ENCODE peak calls at places on chromosomes 12 and 14, in six cellular contexts. R is tibial artery, M is ovary, J is ascending aorta, E is right lobe of liver, N is GM12865. G is an unnamed sample.
A peak's percentile ranks its signal among the peaks of the same experiment; 100 is the strongest.

GRCh38 chr14:97033556-97034081 is 236.4 kb downstream of the VRK1 start:
- DNase-seq in R (no peak), M (no peak), J (no peak), E (no peak), N (no peak), G (no peak)

GRCh38 chr12:56676851-56677601 is 11.1 kb downstream of the PTGES3 start:
- DNase-seq in R (no peak), M (no peak), J (no peak), E (no peak), N (no peak), G (no peak)

GRCh38 chr12:2289525-2289924 is 236.7 kb downstream of the CACNA1C start:
- DNase-seq in R (peak; percentile 16), M (no peak), J (no peak), E (no peak), N (no peak), G (no peak)

GRCh38 chr12:108969622-108970021 is 51.2 kb downstream of the SVOP start:
- DNase-seq in R (no peak), M (no peak), J (no peak), E (no peak), N (no peak), G (no peak)

GRCh38 chr12:129788506-129788905 is 115.3 kb downstream of the TMEM132D start:
- DNase-seq in R (no peak), M (no peak), J (no peak), E (no peak), N (no peak), G (peak; percentile 6)

GRCh38 chr12:96141216-96141944 is 52.8 kb upstream of the ELK3 start:
- DNase-seq in R (no peak), M (no peak), J (no peak), E (no peak), N (no peak), G (peak; percentile 15)

GRCh38 chr14:24159777-24160498 is 1.1 kb upstream of the IRF9 start:
- DNase-seq in R (no peak), M (no peak), J (no peak), E (no peak), N (no peak), G (no peak)

GRCh38 chr12:27014085-27014858 is at the start of gene TM7SF3:
- DNase-seq in R (peak; percentile 94), M (peak; percentile 95), J (peak; percentile 82), E (peak; percentile 97), N (peak; percentile 97), G (peak; percentile 79)

GRCh38 chr14:25032092-25032784 is 17.7 kb downstream of the STXBP6 start:
- DNase-seq in R (no peak), M (no peak), J (no peak), E (no peak), N (peak; percentile 30), G (no peak)

GRCh38 chr14:87999282-87999681 is 5.7 kb upstream of the GPR65 start:
- DNase-seq in R (no peak), M (no peak), J (no peak), E (no peak), N (no peak), G (no peak)

GRCh38 chr12:119544780-119545625 is 48.6 kb upstream of the TMEM233 start:
- DNase-seq in R (peak; percentile 50), M (peak; percentile 56), J (no peak), E (peak; percentile 39), N (peak; percentile 82), G (peak; percentile 77)

GRCh38 chr12:30138483-30138882 is 354.7 kb upstream of the TMTC1 start:
- DNase-seq in R (no peak), M (no peak), J (no peak), E (no peak), N (no peak), G (no peak)

GRCh38 chr14:100692256-100692655 is 34.4 kb upstream of the DLK1 start:
- DNase-seq in R (no peak), M (no peak), J (no peak), E (no peak), N (no peak), G (no peak)

GRCh38 chr14:57266060-57266459 is 2.6 kb downstream of the EXOC5 start:
- DNase-seq in R (no peak), M (no peak), J (no peak), E (no peak), N (no peak), G (peak; percentile 17)

GRCh38 chr14:90676859-90677258 is 139.4 kb downstream of the TTC7B start:
- DNase-seq in R (no peak), M (no peak), J (no peak), E (no peak), N (no peak), G (peak; percentile 18)

GRCh38 chr12:68178184-68178583 is 18.6 kb upstream of the IFNG start:
- DNase-seq in R (no peak), M (no peak), J (no peak), E (no peak), N (no peak), G (no peak)

GRCh38 chr12:48988030-48988649 is 10.0 kb downstream of the WNT1 start:
- DNase-seq in R (no peak), M (peak; percentile 45), J (no peak), E (peak; percentile 65), N (peak; percentile 69), G (no peak)

GRCh38 chr14:34711169-34711568 is 3.2 kb downstream of the CFL2 start:
- DNase-seq in R (no peak), M (no peak), J (no peak), E (no peak), N (peak; percentile 78), G (peak; percentile 94)

GRCh38 chr14:94427016-94427613 is 25.5 kb downstream of the SERPINA11 start:
- DNase-seq in R (no peak), M (no peak), J (no peak), E (no peak), N (no peak), G (no peak)

GRCh38 chr14:78790262-78790661 is 620.1 kb downstream of the NRXN3 start:
- DNase-seq in R (no peak), M (no peak), J (no peak), E (no peak), N (no peak), G (no peak)
- TF ChIP-seq CTCF in R (no peak), M (no peak), J (no peak), E (no peak), N (no peak), G (no peak)

DNA sequence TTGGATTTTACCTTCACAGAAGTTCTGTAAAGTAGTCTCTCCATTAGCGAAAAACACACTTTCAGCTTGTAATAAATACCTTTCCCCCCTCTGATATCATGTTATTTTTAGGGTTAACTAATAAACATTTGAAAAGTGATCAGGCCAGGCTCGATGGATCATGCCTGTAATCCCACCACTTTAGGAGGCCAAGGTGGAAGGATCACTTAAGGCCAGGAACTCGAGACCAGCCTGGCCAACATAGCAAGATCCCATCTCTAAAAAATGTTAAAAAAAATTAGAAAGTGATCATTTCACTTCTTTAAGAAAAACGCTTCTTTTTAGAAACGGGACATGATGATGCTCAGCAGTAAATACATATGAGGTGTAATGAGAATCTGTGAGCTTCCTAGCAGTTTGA is 2.0 kb downstream of the CDKL1 start:
- DNase-seq in R (no peak), M (no peak), J (no peak), E (no peak), N (no peak), G (no peak)
- H3K4me3 ChIP-seq in R (no peak overlapping the region), M (peak overlapping the region; percentile 55), J (no peak overlapping the region), E (no peak overlapping the region), N (no peak overlapping the region), G (no peak overlapping the region)

GRCh38 chr12:69880566-69880965 is 55.5 kb downstream of the MYRFL start:
- DNase-seq in R (no peak), M (no peak), J (no peak), E (no peak), N (no peak), G (peak; percentile 28)
- TF ChIP-seq CTCF in R (no peak), M (no peak), J (no peak), E (no peak), N (no peak), G (peak; percentile 27)

DNA sequence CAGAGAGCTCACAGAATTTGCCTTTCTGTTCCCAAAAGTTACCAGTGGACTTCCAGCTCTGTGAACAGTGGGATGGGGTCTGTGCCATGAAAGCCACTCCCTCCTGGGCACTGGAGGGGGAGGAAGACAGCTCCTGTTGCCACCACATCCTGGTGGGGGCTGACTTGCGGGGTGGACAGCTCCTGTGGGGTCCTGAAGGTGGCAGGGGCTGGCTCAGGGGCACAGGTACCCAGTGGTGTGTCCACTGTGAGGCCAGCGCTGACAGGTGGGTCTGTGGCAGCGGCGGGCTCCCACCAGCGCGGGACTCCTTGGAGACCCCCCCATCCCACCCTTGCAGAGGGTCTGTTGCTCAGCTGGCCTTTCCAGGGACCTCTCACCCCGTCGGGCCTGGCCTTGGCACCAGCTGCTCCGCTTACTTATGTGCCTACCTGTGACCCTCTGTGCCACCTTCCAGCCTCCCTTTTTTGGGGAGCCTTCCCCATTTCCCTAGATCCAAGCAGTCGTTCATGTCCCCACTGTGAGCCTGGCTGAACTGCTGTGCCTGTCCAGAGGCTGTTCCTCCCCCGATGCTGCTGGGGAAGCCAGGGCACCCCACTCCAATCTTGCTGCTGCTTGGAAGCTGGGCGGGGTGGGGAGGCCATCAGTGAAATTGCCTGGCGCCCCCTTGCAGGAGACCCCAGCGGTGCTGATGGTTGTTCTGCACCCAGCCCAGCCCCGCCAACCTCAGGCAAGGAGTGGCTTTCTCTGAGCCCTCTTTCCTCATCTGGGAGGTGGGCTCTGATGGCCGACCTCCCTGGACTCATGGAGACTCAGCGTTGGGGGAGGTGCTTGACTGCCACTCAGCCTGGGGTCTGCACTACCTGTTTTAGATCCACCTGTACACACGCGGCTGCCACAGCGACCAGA is 2.2 kb downstream of the TEDC1 start:
- DNase-seq in R (no peak), M (no peak), J (no peak), E (no peak), N (peak; percentile 10), G (no peak)
- H3K4me3 ChIP-seq in R (no peak overlapping the region), M (no peak overlapping the region), J (no peak overlapping the region), E (no peak overlapping the region), N (no peak overlapping the region), G (no peak overlapping the region)

GRCh38 chr12:122749569-122750332 is 2.9 kb upstream of the DENR start:
- DNase-seq in R (no peak), M (no peak), J (no peak), E (no peak), N (no peak), G (no peak)

GRCh38 chr12:122757568-122757967 is 4.9 kb downstream of the DENR start:
- DNase-seq in R (no peak), M (no peak), J (no peak), E (no peak), N (no peak), G (no peak)

GRCh38 chr12:122754790-122755189 is 2.2 kb downstream of the DENR start:
- DNase-seq in R (no peak), M (no peak), J (no peak), E (no peak), N (no peak), G (no peak)

GRCh38 chr12:122753213-122753571 is 568 bp downstream of the DENR start:
- DNase-seq in R (no peak), M (no peak), J (no peak), E (no peak), N (peak; percentile 16), G (no peak)

GRCh38 chr12:122752464-122753212 is at the start of gene DENR:
- DNase-seq in R (peak; percentile 96), M (peak; percentile 99), J (peak; percentile 90), E (peak; percentile 99), N (peak; percentile 99), G (peak; percentile 94)
- TF ChIP-seq CTCF in R (peak; percentile 75), M (peak; percentile 55), J (peak; percentile 86), E (peak; percentile 83), N (peak; percentile 97), G (peak; percentile 80)

GRCh38 chr14:42192659-42193425 is 586.2 kb downstream of the LRFN5 start:
- DNase-seq in R (no peak), M (no peak), J (no peak), E (no peak), N (no peak), G (peak; percentile 98)
- H3K4me3 ChIP-seq in R (no peak overlapping the region), M (no peak overlapping the region), J (no peak overlapping the region), E (no peak overlapping the region), N (no peak overlapping the region), G (peak overlapping the region; percentile 4)